ENCODE peak calls at places on chromosome 15, in four cellular contexts. Z is aorta, D is posterior vena cava, J is HT1080. P is an unnamed sample.

GRCh38 chr15:84669726-84670125 is 11.7 kb upstream of the NMB start:
- DNase-seq in Z (no peak), D (no peak), J (no peak), P (no peak)

GRCh38 chr15:38563723-38564519 is 693 bp downstream of the RASGRP1 start:
- DNase-seq in Z (peak), D (peak), J (peak), P (peak)

GRCh38 chr15:75577401-75578205 is 1.5 kb downstream of the PTPN9 start:
- DNase-seq in Z (no peak), D (no peak), J (no peak), P (no peak)

GRCh38 chr15:45254405-45255293 is 2.6 kb downstream of the SLC28A2 start:
- DNase-seq in Z (no peak), D (no peak), J (peak), P (no peak)

GRCh38 chr15:69126054-69126469 is 34.4 kb upstream of the GLCE start:
- DNase-seq in Z (no peak), D (no peak), J (no peak), P (no peak)

GRCh38 chr15:35182841-35183479 is 97.9 kb upstream of the NANOGP8 start:
- DNase-seq in Z (no peak), D (no peak), J (no peak), P (no peak)

GRCh38 chr15:62809106-62809967 is 233.2 kb upstream of the TPM1 start:
- DNase-seq in Z (no peak), D (no peak), J (peak), P (no peak)

GRCh38 chr15:57509121-57509520 is 82.6 kb upstream of the MYZAP start:
- DNase-seq in Z (no peak), D (no peak), J (no peak), P (no peak)

GRCh38 chr15:91946914-91947313 is 93.4 kb downstream of the SLCO3A1 start:
- DNase-seq in Z (no peak), D (no peak), J (no peak), P (no peak)

GRCh38 chr15:85582719-85583089 is 202.3 kb downstream of the AKAP13 start:
- DNase-seq in Z (no peak), D (no peak), J (no peak), P (peak)

GRCh38 chr15:35305906-35306305 is 220.8 kb upstream of the NANOGP8 start:
- DNase-seq in Z (no peak), D (no peak), J (peak), P (no peak)

GRCh38 chr15:69167218-69167842 is 6.9 kb downstream of the GLCE start:
- DNase-seq in Z (no peak), D (no peak), J (no peak), P (no peak)

P was measured in spleen.